ENCODE peak calls at places on chromosomes 6 and 20, in six cellular contexts. W is CD8-positive, alpha-beta T cell; B is astrocyte of the spinal cord; S is A549; U is fibroblast of the aortic adventitia; K is right atrium auricular region. I is an unnamed sample.

GRCh38 chr6:125728739-125729138 is 20.7 kb upstream of the HEY2 start:
- DNase-seq in W (no peak), S (no peak), K (no peak), B (no peak), U (no peak), I (peak)

GRCh38 chr6:309947-310346 is 17.7 kb downstream of the DUSP22 start:
- DNase-seq in U (no peak), B (no peak), W (no peak), K (no peak), S (no peak), I (no peak)

GRCh38 chr6:101403566-101403965 is 10.1 kb downstream of the GRIK2 start:
- DNase-seq in B (no peak), U (no peak), W (no peak), S (no peak), K (no peak), I (no peak)

GRCh38 chr6:32439708-32440214 is at the start of gene HLA-DRA:
- DNase-seq in W (no peak), K (no peak), S (peak), U (peak), B (peak), I (peak)

GRCh38 chr20:9051508-9051907 is 17.4 kb upstream of the PLCB4 start:
- DNase-seq in S (peak), U (peak), W (no peak), K (no peak), B (peak), I (peak)

GRCh38 chr6:96907498-96907897 is 9.8 kb upstream of the NDUFAF4 start:
- DNase-seq in S (no peak), W (no peak), U (peak), B (no peak), K (no peak), I (peak)

GRCh38 chr20:31811796-31812728 is 7.1 kb upstream of the MYLK2 start:
- DNase-seq in K (no peak), B (peak), W (no peak), S (no peak), U (peak), I (peak)

GRCh38 chr6:140867336-140867735 is 1265.4 kb upstream of the GJE1 start:
- DNase-seq in W (no peak), K (no peak), S (no peak), U (no peak), B (no peak), I (no peak)

GRCh38 chr6:168377481-168377850 is 57.9 kb upstream of the DACT2 start:
- DNase-seq in S (no peak), B (no peak), U (peak), K (no peak), W (no peak), I (peak)

GRCh38 chr6:34393191-34393967 is 910 bp upstream of the NUDT3 start:
- DNase-seq in S (no peak), K (no peak), B (no peak), U (no peak), W (no peak), I (no peak)

GRCh38 chr6:58073263-58073662 is 755.8 kb downstream of the PRIM2 start:
- DNase-seq in K (no peak), W (no peak), U (no peak), B (no peak), S (no peak), I (no peak)

GRCh38 chr6:112659912-112660311 is 312.8 kb downstream of the RFPL4B start:
- DNase-seq in K (no peak), W (no peak), S (no peak), U (no peak), B (no peak), I (no peak)

GRCh38 chr20:46558511-46558959 is 8.1 kb upstream of the OCSTAMP start:
- DNase-seq in B (peak), W (no peak), S (peak), U (peak), K (peak), I (peak)

GRCh38 chr20:56630506-56631317 is 1.6 kb downstream of the TFAP2C start:
- DNase-seq in U (no peak), B (peak), K (no peak), W (no peak), S (peak), I (no peak)

GRCh38 chr20:57263767-57264150 is 2.7 kb downstream of the BMP7 start:
- DNase-seq in B (no peak), K (no peak), W (no peak), S (no peak), U (no peak), I (no peak)

GRCh38 chr6:161107779-161108380 is 116.3 kb downstream of the MAP3K4 start:
- DNase-seq in S (no peak), U (no peak), K (no peak), B (no peak), W (no peak), I (no peak)

GRCh38 chr6:149560736-149561135 is 5.4 kb upstream of the GINM1 start:
- DNase-seq in S (peak), W (no peak), K (no peak), B (no peak), U (no peak), I (no peak)

GRCh38 chr20:48638546-48638945 is 189.3 kb downstream of the PREX1 start:
- DNase-seq in W (no peak), U (peak), K (no peak), S (peak), B (peak), I (peak)

GRCh38 chr6:148720371-148720770 is 26.5 kb upstream of the UST start:
- DNase-seq in S (no peak), U (peak), W (no peak), B (peak), K (no peak), I (peak)

GRCh38 chr20:23205221-23205620 is 119.1 kb upstream of the CD93 start:
- DNase-seq in B (no peak), W (no peak), K (no peak), U (no peak), S (no peak), I (no peak)

GRCh38 chr6:35260642-35261570 is 1.4 kb downstream of the ZNF76 start:
- DNase-seq in W (no peak), B (no peak), S (no peak), K (no peak), U (peak), I (no peak)

GRCh38 chr6:23455754-23456153 is 670.3 kb upstream of the NRSN1 start:
- DNase-seq in W (no peak), K (no peak), S (no peak), U (no peak), B (no peak), I (no peak)

GRCh38 chr20:37394543-37395410 is 48.8 kb downstream of the SRC start:
- DNase-seq in U (no peak), S (no peak), K (no peak), B (no peak), W (peak), I (no peak)

GRCh38 chr6:18536693-18537092 is 149.5 kb downstream of the RNF144B start:
- DNase-seq in W (no peak), K (no peak), B (no peak), U (no peak), S (no peak), I (no peak)

GRCh38 chr6:40343887-40344565 is 243.1 kb downstream of the LRFN2 start:
- DNase-seq in U (no peak), S (no peak), B (no peak), W (no peak), K (no peak), I (no peak)

GRCh38 chr6:104784884-104785283 is 74.8 kb downstream of the HACE1 start:
- DNase-seq in W (no peak), S (no peak), B (peak), U (peak), K (no peak), I (peak)

GRCh38 chr20:15065794-15066193 is 728.4 kb upstream of the FLRT3 start:
- DNase-seq in U (no peak), B (no peak), W (no peak), K (no peak), S (no peak), I (no peak)

GRCh38 chr20:46350201-46350985 is 42.1 kb upstream of the CDH22 start:
- DNase-seq in S (peak), K (no peak), W (no peak), B (peak), U (peak), I (peak)

GRCh38 chr20:63873477-63873971 is 8.5 kb downstream of the TPD52L2 start:
- DNase-seq in K (peak), W (no peak), S (peak), U (peak), B (peak), I (peak)

DNA sequence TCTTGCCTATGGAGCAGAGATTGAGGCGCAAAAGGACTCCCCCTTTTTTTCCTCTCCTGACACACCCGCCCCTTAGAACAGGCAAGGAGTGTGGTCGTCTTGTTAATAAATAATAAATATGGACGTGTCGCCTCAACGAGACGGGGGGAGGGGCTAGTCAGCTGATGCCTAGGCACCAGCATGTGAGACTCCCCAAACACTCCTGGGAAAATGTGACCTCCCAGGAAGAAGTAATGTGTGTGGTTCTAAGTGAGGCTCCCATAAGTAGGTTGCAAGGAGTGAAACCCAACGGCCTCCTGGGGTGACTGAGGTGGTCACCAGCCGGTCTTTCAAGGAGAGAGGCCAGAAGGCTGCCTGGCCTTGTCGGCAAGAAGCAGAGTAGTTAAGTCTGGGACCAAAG is 1.1 kb upstream of the FAXC start:
- DNase-seq in U (no peak), S (peak), K (no peak), B (no peak), W (no peak), I (no peak)
- H3K4me3 ChIP-seq in U (no peak), S (peak), K (no peak), B (no peak), W (no peak), I (no peak)

GRCh38 chr6:48447251-48447650 is 336.3 kb upstream of the PTCHD4 start:
- DNase-seq in U (no peak), W (no peak), K (no peak), B (no peak), S (no peak), I (peak)

DNA sequence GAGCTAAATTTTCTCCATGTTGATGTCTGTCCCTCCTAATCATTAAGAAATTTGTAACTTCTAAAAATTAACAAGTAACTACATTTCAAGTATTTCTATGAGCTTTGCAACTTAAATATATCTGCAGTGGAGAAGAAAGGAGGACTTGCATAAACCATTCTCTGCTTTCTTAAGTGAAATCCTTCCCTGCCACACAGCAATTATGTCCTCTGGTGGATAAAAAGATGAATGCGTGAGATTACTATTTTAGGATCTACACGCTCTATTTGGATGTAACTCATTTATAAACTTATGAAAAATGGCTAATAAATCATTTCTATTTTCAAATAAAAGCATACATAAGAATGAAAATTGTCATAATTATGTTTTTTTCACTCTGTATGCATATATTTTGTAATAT is 338.0 kb upstream of the PTCHD4 start:
- DNase-seq in W (no peak), K (no peak), S (peak), B (peak), U (peak), I (peak)
- TF ChIP-seq CTCF in W (no peak), K (no peak), S (no peak), B (peak), U (peak), I (peak)

GRCh38 chr20:3237958-3238615 is 903 bp downstream of the SLC4A11 start:
- DNase-seq in S (no peak), K (no peak), U (no peak), B (no peak), W (no peak), I (no peak)
- H3K4me3 ChIP-seq in S (peak), K (peak), U (peak), B (peak), W (peak), I (peak)

DNA sequence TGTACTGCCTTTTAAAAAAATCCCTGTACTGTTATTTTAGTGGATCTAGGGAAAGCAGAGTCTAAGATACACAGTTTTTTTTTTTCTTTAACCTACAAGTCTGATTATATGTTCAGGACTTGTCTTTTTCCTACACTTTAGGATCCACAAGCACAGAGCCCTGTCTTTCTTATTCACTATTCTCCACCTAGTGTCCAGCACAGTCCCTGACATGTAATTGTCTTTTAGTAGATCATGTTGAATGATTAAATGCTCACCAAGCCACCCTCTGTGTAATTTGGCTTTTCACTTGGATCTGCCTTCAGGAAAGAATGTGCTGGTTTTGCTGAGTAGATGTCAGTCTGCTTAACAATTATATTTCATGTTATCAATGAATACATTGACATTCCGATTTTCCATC is 35.8 kb upstream of the YWHAB start:
- DNase-seq in U (no peak), B (no peak), S (peak), W (no peak), K (no peak), I (no peak)
- TF ChIP-seq CTCF in U (no peak), B (no peak), S (no peak), W (no peak), K (no peak), I (no peak)

GRCh38 chr6:144661101-144661806 is 376.1 kb downstream of the UTRN start:
- DNase-seq in B (peak), S (peak), U (peak), K (no peak), W (no peak), I (no peak)
- H3K4me3 ChIP-seq in B (peak), S (peak), U (no peak), K (no peak), W (no peak), I (no peak)

DNA sequence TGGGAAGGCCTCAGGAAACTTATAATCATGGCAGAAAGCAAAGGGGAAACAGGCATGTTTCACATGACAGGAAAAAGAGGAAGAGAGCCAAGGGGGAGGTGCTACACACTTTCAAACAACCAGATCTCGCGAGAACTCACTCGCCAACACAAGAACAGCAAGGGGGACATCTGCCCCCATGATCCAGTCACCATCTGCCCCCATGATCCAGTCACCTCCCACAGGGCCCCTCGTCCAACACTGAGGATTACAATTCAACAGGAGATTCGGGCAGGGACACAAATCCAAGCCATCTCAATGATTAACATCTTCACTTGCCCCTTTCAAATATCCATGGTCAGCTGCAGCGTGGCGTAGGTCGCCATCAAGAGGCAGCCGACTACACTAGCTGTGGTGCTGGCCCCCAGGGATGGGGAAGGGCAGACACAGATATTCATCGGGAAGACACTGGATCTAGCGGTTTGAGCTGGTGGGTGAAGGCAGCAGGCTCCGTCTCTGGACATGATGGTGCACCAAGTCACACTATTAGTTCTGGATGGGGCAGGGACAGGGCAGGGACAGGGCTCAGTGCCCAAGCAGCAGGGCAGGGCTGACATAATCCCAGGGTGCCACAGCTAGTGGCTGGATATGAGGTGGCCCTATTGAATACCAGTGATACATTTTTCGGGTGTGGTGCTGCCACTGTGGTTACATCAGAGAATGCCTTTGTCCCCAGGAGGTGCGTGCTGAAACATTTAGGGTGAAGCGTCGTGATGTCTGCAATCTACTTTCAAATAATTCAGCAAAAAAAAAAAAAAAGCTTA is 31.6 kb downstream of the TUBB2B start:
- DNase-seq in W (no peak), K (no peak), S (peak), B (peak), U (peak), I (no peak)
- TF ChIP-seq CTCF in W (no peak), K (no peak), S (peak), B (peak), U (no peak), I (no peak)

DNA sequence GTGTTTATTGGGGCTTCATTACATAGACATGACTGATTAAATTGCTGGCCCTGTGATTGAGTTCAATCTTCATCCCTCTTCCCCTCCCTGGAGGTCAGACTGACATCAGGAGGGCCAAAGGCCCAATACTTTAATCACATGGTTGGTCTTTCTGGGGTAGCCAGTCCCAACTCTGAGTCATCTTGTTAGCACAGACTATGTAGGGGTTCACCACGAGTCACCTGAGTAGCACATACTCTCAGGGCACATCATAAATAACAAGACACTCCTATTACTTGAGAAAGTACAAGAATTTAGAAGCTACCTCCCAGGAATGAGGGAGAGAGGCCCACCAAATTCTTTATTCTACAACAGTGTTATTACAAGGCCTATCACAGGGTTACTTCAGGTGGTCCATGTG is 11.3 kb downstream of the GINS1 start:
- DNase-seq in U (no peak), K (no peak), B (no peak), S (no peak), W (no peak), I (no peak)
- H3K4me3 ChIP-seq in U (no peak), K (no peak), B (no peak), S (no peak), W (no peak), I (no peak)

GRCh38 chr6:142542704-142543233 is 241.0 kb downstream of the ADGRG6 start:
- DNase-seq in B (peak), K (peak), W (no peak), U (peak), S (peak), I (peak)

GRCh38 chr6:142543576-142543975 is 241.8 kb downstream of the ADGRG6 start:
- DNase-seq in U (no peak), S (no peak), B (no peak), K (no peak), W (no peak), I (no peak)

GRCh38 chr6:142534484-142534883 is 232.7 kb downstream of the ADGRG6 start:
- DNase-seq in W (no peak), K (no peak), S (no peak), B (no peak), U (no peak), I (no peak)

GRCh38 chr6:142537612-142538478 is 236.0 kb downstream of the ADGRG6 start:
- DNase-seq in B (no peak), K (no peak), S (peak), U (peak), W (no peak), I (peak)
- TF ChIP-seq CTCF in B (peak), K (peak), S (peak), U (peak), W (no peak), I (peak)

GRCh38 chr20:4819901-4820300 is 98.2 kb downstream of the PRND start:
- DNase-seq in S (no peak), K (no peak), U (no peak), W (no peak), B (no peak), I (no peak)

GRCh38 chr20:4820833-4821518 is 99.3 kb downstream of the PRND start:
- DNase-seq in B (peak), K (no peak), S (peak), U (peak), W (no peak), I (peak)

GRCh38 chr20:4815618-4816017 is 93.9 kb downstream of the PRND start:
- DNase-seq in S (no peak), K (no peak), W (no peak), B (no peak), U (no peak), I (no peak)

GRCh38 chr20:4817230-4817671 is 95.5 kb downstream of the PRND start:
- DNase-seq in W (no peak), S (peak), K (no peak), U (peak), B (no peak), I (no peak)

GRCh38 chr20:4821590-4821989 is 99.9 kb downstream of the PRND start:
- DNase-seq in B (no peak), U (no peak), W (no peak), S (no peak), K (no peak), I (no peak)
- H3K4me3 ChIP-seq in B (no peak), U (peak), W (peak), S (no peak), K (no peak), I (no peak)